ENCODE peak calls at places on chromosome 6, in nine cellular contexts. C is stromal cell of bone marrow; N is DMS 273 treated with DMSO at 0.1 percent for 48 hours; R is mucosa of gallbladder; M is omental fat pad; W is effector memory CD4-positive, alpha-beta T cell; B is GF-D8; L is amniotic stem cell; Y is mesendoderm. G is an unnamed sample.
A peak's percentile ranks its signal among the peaks of the same experiment; 100 is the strongest.

GRCh38 chr6:152305672-152306071 is 331.5 kb downstream of the SYNE1 start:
- DNase-seq in B (no peak), L (no peak), M (no peak), R (no peak), C (no peak), Y (no peak), N (no peak), W (no peak), G (no peak)

GRCh38 chr6:157715766-157716171 is 107.3 kb upstream of the SNX9 start:
- DNase-seq in L (peak; percentile 85), R (peak; percentile 63), W (no peak), B (no peak), M (peak; percentile 29), Y (no peak), N (no peak), C (peak; percentile 99), G (peak; percentile 10)

GRCh38 chr6:26196846-26197683 is 109.8 kb downstream of the HFE start:
- DNase-seq in M (no peak), Y (peak; percentile 94), L (peak; percentile 73), C (peak; percentile 87), R (peak; percentile 89), N (peak; percentile 76), W (peak; percentile 68), B (peak; percentile 83), G (peak; percentile 92)

GRCh38 chr6:16236648-16237199 is 1.7 kb upstream of the GMPR start:
- DNase-seq in W (no peak), L (peak; percentile 38), N (no peak), B (peak; percentile 70), Y (no peak), C (peak; percentile 44), R (peak; percentile 48), M (no peak), G (peak; percentile 69)

GRCh38 chr6:6736753-6737654 is 148.5 kb downstream of the LY86 start:
- DNase-seq in M (no peak), C (no peak), B (no peak), Y (peak; percentile 85), N (no peak), R (no peak), L (no peak), W (no peak), G (peak; percentile 96)

GRCh38 chr6:106790146-106790770 is 160.9 kb downstream of the QRSL1 start:
- DNase-seq in M (no peak), Y (no peak), N (no peak), L (no peak), R (no peak), B (no peak), C (no peak), W (no peak), G (no peak)

GRCh38 chr6:17454316-17455005 is 61.1 kb downstream of the CAP2 start:
- DNase-seq in N (no peak), L (peak; percentile 18), Y (peak; percentile 51), M (no peak), B (no peak), W (no peak), R (no peak), C (no peak), G (no peak)

GRCh38 chr6:104537185-104537584 is 322.5 kb downstream of the HACE1 start:
- DNase-seq in W (no peak), B (no peak), R (no peak), L (peak; percentile 36), Y (no peak), N (no peak), M (no peak), C (peak; percentile 54), G (no peak)

GRCh38 chr6:109411034-109411433 is 28.8 kb upstream of the CD164 start:
- DNase-seq in Y (no peak), L (no peak), B (no peak), R (no peak), C (no peak), N (no peak), W (no peak), M (no peak), G (no peak)

GRCh38 chr6:170243791-170244291 is 47.0 kb downstream of the DLL1 start:
- DNase-seq in Y (no peak), B (no peak), C (no peak), M (no peak), N (peak; percentile 96), R (no peak), L (no peak), W (no peak), G (peak; percentile 12)

GRCh38 chr6:105611606-105612005 is 208.7 kb upstream of the PREP start:
- DNase-seq in W (no peak), L (no peak), M (no peak), R (no peak), C (no peak), Y (no peak), N (no peak), B (no peak), G (no peak)

GRCh38 chr6:15387118-15387517 is 141.2 kb downstream of the JARID2 start:
- DNase-seq in L (no peak), C (no peak), W (no peak), M (no peak), B (no peak), R (no peak), Y (no peak), N (no peak), G (no peak)

GRCh38 chr6:579339-579738 is 77.6 kb downstream of the HUS1B start:
- DNase-seq in C (no peak), N (no peak), B (no peak), L (no peak), R (no peak), Y (no peak), M (no peak), W (no peak), G (no peak)

GRCh38 chr6:44960898-44961297 is 367.2 kb upstream of the RUNX2 start:
- DNase-seq in N (no peak), B (no peak), L (no peak), W (no peak), C (peak; percentile 40), Y (no peak), M (no peak), R (no peak), G (peak; percentile 14)

GRCh38 chr6:26475823-26476729 is 18.3 kb downstream of the BTN2A1 start:
- DNase-seq in W (no peak), C (no peak), R (no peak), Y (peak; percentile 27), L (no peak), B (no peak), M (no peak), N (no peak), G (no peak)

GRCh38 chr6:166655713-166656265 is 28.7 kb upstream of the RPS6KA2 start:
- DNase-seq in L (no peak), M (no peak), N (no peak), W (no peak), B (no peak), R (no peak), Y (no peak), C (no peak), G (peak; percentile 29)

GRCh38 chr6:56549014-56549413 is 93.7 kb downstream of the DST start:
- DNase-seq in Y (no peak), B (no peak), C (no peak), R (no peak), N (no peak), W (no peak), L (no peak), M (no peak), G (no peak)

GRCh38 chr6:161743526-161744196 is 469.8 kb upstream of the AGPAT4 start:
- DNase-seq in L (no peak), Y (no peak), M (no peak), C (no peak), N (no peak), B (no peak), R (no peak), W (no peak), G (no peak)

GRCh38 chr6:46170357-46171289 is at the start of gene ENPP5:
- DNase-seq in W (peak; percentile 46), M (peak; percentile 44), L (no peak), C (no peak), R (peak; percentile 91), B (no peak), Y (peak; percentile 97), N (peak; percentile 73), G (peak; percentile 89)

GRCh38 chr6:127100510-127101140 is 17.8 kb upstream of the RSPO3 start:
- DNase-seq in B (peak; percentile 11), Y (peak; percentile 40), C (no peak), N (no peak), M (no peak), R (no peak), L (no peak), W (no peak), G (no peak)

GRCh38 chr6:92864966-92865555 is 554.3 kb downstream of the EPHA7 start:
- DNase-seq in L (no peak), B (no peak), N (no peak), C (no peak), M (no peak), R (no peak), Y (no peak), W (no peak), G (no peak)

G was measured in small intestine.